ENCODE peak calls at places on chromosomes 2 and 18, in nine cellular contexts. P is bronchial epithelial cell, H is fibroblast of lung, I is WERI-Rb-1, O is SK-N-SH, Y is pancreas, G is A673, T is esophagus squamous epithelium, C is endodermal cell. A is an unnamed sample.

GRCh38 chr2:201118957-201119848 is 3.2 kb downstream of the CFLAR start:
- DNase-seq in P (no peak), H (peak; percentile 52), I (no peak), O (no peak), Y (no peak), G (peak; percentile 81), T (no peak), C (no peak), A (no peak)

GRCh38 chr2:24421668-24422067 is 61.3 kb upstream of the ITSN2 start:
- DNase-seq in P (peak; percentile 33), H (peak; percentile 63), I (peak; percentile 90), O (peak; percentile 60), Y (peak; percentile 54), G (peak; percentile 84), T (no peak), C (peak; percentile 90), A (peak; percentile 7)

GRCh38 chr18:64888956-64889355 is 740.1 kb upstream of the LINC00305 start:
- DNase-seq in P (no peak), H (no peak), I (no peak), O (no peak), Y (no peak), G (no peak), T (no peak), C (no peak), A (no peak)

GRCh38 chr18:37299471-37300304 is 265.9 kb downstream of the CELF4 start:
- DNase-seq in P (peak; percentile 95), H (peak; percentile 97), I (no peak), O (peak; percentile 88), Y (peak; percentile 95), G (peak; percentile 93), T (peak; percentile 3), C (no peak), A (no peak)

GRCh38 chr2:223530811-223531210 is 71.3 kb downstream of the SCG2 start:
- DNase-seq in P (no peak), H (no peak), I (no peak), O (no peak), Y (no peak), G (no peak), T (no peak), C (no peak), A (no peak)

GRCh38 chr2:234308073-234308813 is 188.6 kb downstream of the ARL4C start:
- DNase-seq in P (no peak), H (no peak), I (no peak), O (no peak), Y (no peak), G (no peak), T (no peak), C (no peak), A (no peak)

GRCh38 chr18:79465392-79465991 is 69.8 kb downstream of the NFATC1 start:
- DNase-seq in P (no peak), H (no peak), I (peak; percentile 87), O (no peak), Y (no peak), G (peak; percentile 54), T (no peak), C (peak; percentile 81), A (no peak)

GRCh38 chr2:46737577-46737976 is 178.0 kb downstream of the MCFD2 start:
- DNase-seq in P (peak; percentile 79), H (peak; percentile 50), I (no peak), O (no peak), Y (no peak), G (no peak), T (no peak), C (no peak), A (no peak)

GRCh38 chr18:33580540-33580939 is 2.5 kb downstream of the ASXL3 start:
- DNase-seq in P (no peak), H (no peak), I (no peak), O (no peak), Y (no peak), G (no peak), T (no peak), C (no peak), A (no peak)

GRCh38 chr18:33588361-33588760 is 10.3 kb downstream of the ASXL3 start:
- DNase-seq in P (peak; percentile 56), H (no peak), I (no peak), O (no peak), Y (no peak), G (no peak), T (no peak), C (no peak), A (no peak)

GRCh38 chr18:33583901-33584300 is 5.9 kb downstream of the ASXL3 start:
- DNase-seq in P (no peak), H (no peak), I (no peak), O (no peak), Y (no peak), G (no peak), T (no peak), C (no peak), A (no peak)

GRCh38 chr18:33581816-33582215 is 3.8 kb downstream of the ASXL3 start:
- DNase-seq in P (no peak), H (peak; percentile 22), I (no peak), O (no peak), Y (no peak), G (no peak), T (no peak), C (no peak), A (no peak)

DNA sequence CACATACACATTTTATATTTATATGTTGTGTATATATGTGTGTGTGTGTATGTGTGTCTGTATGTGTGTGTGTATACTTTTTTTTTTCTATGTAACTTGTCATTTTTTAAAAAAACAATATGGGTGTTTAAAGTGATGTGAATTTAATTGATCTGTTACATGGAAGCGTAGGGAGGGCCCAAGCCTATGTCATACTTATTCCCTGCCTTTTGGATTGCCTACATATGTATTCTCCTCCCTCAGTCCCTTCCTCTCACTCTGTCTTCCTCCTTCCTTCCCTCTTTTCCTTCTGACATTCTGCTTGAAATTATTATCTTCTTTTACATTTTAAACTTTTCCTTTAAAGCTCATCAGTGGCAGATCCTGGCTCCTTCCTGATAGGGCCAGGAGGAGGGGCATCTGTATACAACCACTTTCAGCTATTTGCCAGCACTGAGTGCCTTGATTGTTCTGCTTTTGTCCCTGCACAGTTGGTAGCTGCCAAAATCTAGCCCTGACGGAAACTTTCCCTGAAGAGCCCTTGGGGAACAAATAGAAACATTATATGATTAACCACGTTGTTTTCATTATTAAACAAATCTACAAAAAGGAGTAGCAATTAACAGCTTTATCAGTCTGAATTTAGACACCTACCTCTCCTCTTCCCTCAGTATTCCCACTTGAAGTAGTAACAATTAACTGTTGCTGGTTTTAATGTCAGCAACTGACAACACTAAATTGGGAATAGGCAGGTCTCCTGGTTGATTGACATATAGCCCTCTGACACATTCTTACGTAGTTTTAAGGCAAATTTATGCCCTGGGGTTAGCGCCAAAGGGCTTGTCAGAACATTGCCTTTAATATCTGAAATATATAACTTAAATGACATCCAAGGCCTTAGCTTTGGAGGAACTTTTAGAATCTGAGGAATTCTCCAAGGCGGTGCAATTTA is 7.1 kb downstream of the ASXL3 start:
- DNase-seq in P (peak; percentile 54), H (no peak), I (no peak), O (no peak), Y (no peak), G (no peak), T (no peak), C (peak; percentile 70), A (no peak)
- H3K27me3 ChIP-seq in P (no peaks in the 10 kb centered on the region), H (peaks cover under 1% of the 10 kb centered on the region), I (peaks cover 6% of the 10 kb centered on the region), O (peaks cover under 1% of the 10 kb centered on the region), Y (no peaks in the 10 kb centered on the region), G (peaks cover 28% of the 10 kb centered on the region), T (no peaks in the 10 kb centered on the region), C (peaks cover 21% of the 10 kb centered on the region), A (no peaks in the 10 kb centered on the region)

DNA sequence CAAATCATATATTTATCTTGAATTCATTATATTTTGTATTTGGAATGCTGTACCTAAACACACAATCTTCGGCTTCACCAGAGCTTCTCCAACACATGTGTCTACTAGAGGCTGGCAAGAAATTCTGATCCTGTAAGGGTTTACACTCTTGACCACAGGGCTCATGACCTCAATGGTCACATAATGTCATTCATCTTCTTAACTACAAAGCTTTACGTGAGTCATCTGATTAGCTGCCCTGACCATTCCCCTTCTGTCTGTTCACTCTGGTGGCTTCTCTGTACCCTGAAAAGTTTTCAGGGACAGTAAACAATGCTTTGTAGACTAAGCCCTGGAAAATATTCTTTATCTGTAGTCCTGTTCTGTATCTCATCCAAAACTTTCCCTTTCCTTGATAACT is 423.9 kb downstream of the CMPK2 start:
- DNase-seq in P (no peak), H (peak; percentile 25), I (peak; percentile 56), O (no peak), Y (no peak), G (no peak), T (no peak), C (no peak), A (no peak)
- H3K27me3 ChIP-seq in P (no peaks in the 10 kb centered on the region), H (no peaks in the 10 kb centered on the region), I (no peaks in the 10 kb centered on the region), O (no peaks in the 10 kb centered on the region), Y (no peaks in the 10 kb centered on the region), G (no peaks in the 10 kb centered on the region), T (no peaks in the 10 kb centered on the region), C (no peaks in the 10 kb centered on the region), A (no peaks in the 10 kb centered on the region)

GRCh38 chr2:70767699-70768584 is at the start of gene ADD2:
- DNase-seq in P (no peak), H (peak; percentile 12), I (peak; percentile 86), O (peak; percentile 93), Y (peak; percentile 48), G (peak; percentile 68), T (no peak), C (peak; percentile 89), A (no peak)

GRCh38 chr2:70766357-70767093 is 1.5 kb downstream of the ADD2 start:
- DNase-seq in P (no peak), H (no peak), I (no peak), O (no peak), Y (no peak), G (no peak), T (no peak), C (no peak), A (no peak)

GRCh38 chr2:70769450-70769849 is 1.4 kb upstream of the ADD2 start:
- DNase-seq in P (no peak), H (no peak), I (no peak), O (no peak), Y (no peak), G (no peak), T (no peak), C (peak; percentile 54), A (no peak)

GRCh38 chr2:70767094-70767698 is 804 bp downstream of the ADD2 start:
- DNase-seq in P (no peak), H (no peak), I (peak; percentile 74), O (peak; percentile 85), Y (peak; percentile 12), G (no peak), T (no peak), C (peak; percentile 87), A (no peak)

DNA sequence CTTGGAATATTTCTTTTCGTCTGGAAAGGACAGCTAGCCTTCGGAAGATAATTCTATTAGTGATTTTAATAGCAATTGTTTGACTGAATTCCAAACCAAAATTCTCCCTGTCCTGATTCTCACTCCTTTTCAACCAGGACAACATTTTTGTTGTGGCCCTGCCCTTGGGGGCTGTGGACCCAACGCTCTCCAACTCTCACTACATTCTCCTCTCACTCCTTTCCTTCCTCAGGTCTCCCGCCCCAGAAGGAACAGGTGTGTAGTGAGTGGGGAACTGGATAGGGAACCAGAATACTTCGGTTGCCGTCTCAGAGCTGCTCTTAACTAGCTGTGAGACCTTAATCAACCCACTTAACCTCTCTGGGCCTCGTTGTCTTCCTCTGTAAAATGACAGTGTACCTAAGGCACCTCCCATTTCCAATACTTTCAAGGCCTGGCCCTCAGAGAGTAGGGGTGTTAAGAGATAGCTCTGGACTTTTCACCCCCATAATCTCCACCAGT is 635 bp upstream of the ADD2 start:
- DNase-seq in P (no peak), H (no peak), I (no peak), O (no peak), Y (no peak), G (no peak), T (no peak), C (peak; percentile 61), A (no peak)
- H3K27me3 ChIP-seq in P (peaks cover 32% of the 10 kb centered on the region), H (peaks cover 34% of the 10 kb centered on the region), I (no peaks in the 10 kb centered on the region), O (peaks cover 25% of the 10 kb centered on the region), Y (no peaks in the 10 kb centered on the region), G (peaks cover 49% of the 10 kb centered on the region), T (peaks cover 18% of the 10 kb centered on the region), C (peaks cover 27% of the 10 kb centered on the region), A (peaks cover 19% of the 10 kb centered on the region)

GRCh38 chr2:11573418-11574175 is 39.8 kb downstream of the GREB1 start:
- DNase-seq in P (no peak), H (peak; percentile 14), I (no peak), O (no peak), Y (no peak), G (no peak), T (no peak), C (peak; percentile 62), A (no peak)

GRCh38 chr2:11572996-11573395 is 39.2 kb downstream of the GREB1 start:
- DNase-seq in P (no peak), H (no peak), I (no peak), O (no peak), Y (no peak), G (no peak), T (no peak), C (no peak), A (no peak)

GRCh38 chr2:11569636-11570035 is 35.8 kb downstream of the GREB1 start:
- DNase-seq in P (no peak), H (no peak), I (peak; percentile 6), O (no peak), Y (no peak), G (no peak), T (no peak), C (peak; percentile 35), A (no peak)

GRCh38 chr2:11568436-11568835 is 34.6 kb downstream of the GREB1 start:
- DNase-seq in P (no peak), H (no peak), I (peak; percentile 6), O (no peak), Y (no peak), G (no peak), T (no peak), C (peak; percentile 32), A (no peak)

DNA sequence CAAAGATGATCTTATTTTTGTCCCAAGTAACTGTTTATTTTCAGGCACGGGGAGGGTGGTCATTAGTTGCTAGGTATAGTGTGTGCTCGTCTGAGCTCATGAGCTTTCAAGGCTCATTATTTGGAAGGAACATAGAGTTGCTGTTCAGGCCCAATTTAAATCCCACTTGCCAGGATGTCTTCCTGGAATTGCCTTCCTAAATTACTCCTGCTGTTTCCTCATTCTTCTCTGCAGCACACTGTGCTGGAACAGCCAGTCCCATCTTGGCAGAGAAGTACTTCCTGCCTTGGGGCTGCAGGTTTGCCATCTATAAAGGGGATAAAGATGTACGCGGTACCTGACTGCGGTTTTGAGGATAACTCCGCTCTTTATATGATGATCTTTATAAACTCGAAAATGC is 37.3 kb downstream of the GREB1 start:
- DNase-seq in P (no peak), H (no peak), I (no peak), O (no peak), Y (no peak), G (no peak), T (no peak), C (no peak), A (no peak)
- H3K27me3 ChIP-seq in P (no peaks in the 10 kb centered on the region), H (peaks cover 4% of the 10 kb centered on the region), I (no peaks in the 10 kb centered on the region), O (no peaks in the 10 kb centered on the region), Y (no peaks in the 10 kb centered on the region), G (no peaks in the 10 kb centered on the region), T (no peaks in the 10 kb centered on the region), C (no peaks in the 10 kb centered on the region), A (no peaks in the 10 kb centered on the region)